ENCODE peak calls at places on chromosomes 3 and 15, in four cellular contexts. T is K562, R is HepG2, Q is IMR-90. Y is an unnamed sample.

GRCh38 chr3:76470285-76470684 is 569.6 kb upstream of the ROBO2 start:
- DNase-seq in T (no peak), R (no peak), Q (peak; percentile 95), Y (no peak)

GRCh38 chr15:50049871-50050270 is 69.2 kb downstream of the ATP8B4 start:
- DNase-seq in T (no peak), R (no peak), Q (peak; percentile 91), Y (peak; percentile 16)

GRCh38 chr3:148075829-148076716 is 621.6 kb upstream of the AGTR1 start:
- DNase-seq in T (no peak), R (peak; percentile 16), Q (peak; percentile 59), Y (peak; percentile 6)

GRCh38 chr15:31207246-31207645 is 105.7 kb upstream of the TRPM1 start:
- DNase-seq in T (no peak), R (no peak), Q (no peak), Y (no peak)

GRCh38 chr3:62870321-62870720 is 4.9 kb downstream of the CADPS start:
- DNase-seq in T (no peak), R (no peak), Q (peak; percentile 0), Y (peak; percentile 0)

GRCh38 chr3:135621184-135621931 is 344.2 kb upstream of the PPP2R3A start:
- DNase-seq in T (no peak), R (no peak), Q (no peak), Y (no peak)

GRCh38 chr15:93462690-93463089 is 373.7 kb upstream of the RGMA start:
- DNase-seq in T (no peak), R (no peak), Q (no peak), Y (no peak)

GRCh38 chr15:69979783-69980182 is 117.9 kb downstream of the TLE3 start:
- DNase-seq in T (no peak), R (no peak), Q (no peak), Y (no peak)

GRCh38 chr15:101206173-101206572 is 45.7 kb downstream of the CHSY1 start:
- DNase-seq in T (no peak), R (no peak), Q (peak; percentile 95), Y (no peak)

GRCh38 chr15:70318996-70319465 is 221.3 kb upstream of the TLE3 start:
- DNase-seq in T (no peak), R (no peak), Q (peak; percentile 74), Y (no peak)

GRCh38 chr3:46829699-46830208 is 33.5 kb downstream of the MYL3 start:
- DNase-seq in T (no peak), R (no peak), Q (no peak), Y (no peak)

GRCh38 chr15:54564142-54564541 is 585.9 kb downstream of the UNC13C start:
- DNase-seq in T (no peak), R (no peak), Q (no peak), Y (no peak)

GRCh38 chr3:150248116-150248864 is 159.8 kb upstream of the TSC22D2 start:
- DNase-seq in T (no peak), R (no peak), Q (peak; percentile 94), Y (no peak)

GRCh38 chr3:177893321-177893720 is 642.9 kb upstream of the KCNMB2 start:
- DNase-seq in T (no peak), R (no peak), Q (no peak), Y (no peak)

GRCh38 chr15:66403323-66403722 is 16.6 kb downstream of the MAP2K1 start:
- DNase-seq in T (no peak), R (no peak), Q (no peak), Y (no peak)

GRCh38 chr3:78255403-78255802 is 1215.5 kb downstream of the ROBO2 start:
- DNase-seq in T (no peak), R (no peak), Q (peak; percentile 95), Y (no peak)

GRCh38 chr15:62326460-62327011 is 161.5 kb upstream of the C2CD4B start:
- DNase-seq in T (no peak), R (no peak), Q (no peak), Y (no peak)

GRCh38 chr3:134354612-134355275 is 19.5 kb downstream of the AMOTL2 start:
- DNase-seq in T (no peak), R (no peak), Q (no peak), Y (no peak)

GRCh38 chr3:46143951-46144473 is 64.1 kb downstream of the CCR1 start:
- DNase-seq in T (no peak), R (no peak), Q (no peak), Y (no peak)

GRCh38 chr15:74632601-74633000 is 17.0 kb downstream of the CLK3 start:
- DNase-seq in T (no peak), R (no peak), Q (no peak), Y (no peak)

GRCh38 chr3:50651875-50652529 is 22.7 kb upstream of the DOCK3 start:
- DNase-seq in T (no peak), R (no peak), Q (no peak), Y (no peak)

GRCh38 chr3:38268522-38268921 is 2.9 kb downstream of the SLC22A13 start:
- DNase-seq in T (no peak), R (no peak), Q (no peak), Y (no peak)

GRCh38 chr3:190941694-190942280 is 79.3 kb upstream of the GMNC start:
- DNase-seq in T (no peak), R (no peak), Q (no peak), Y (no peak)

GRCh38 chr15:37823601-37824275 is 110.7 kb upstream of the TMCO5A start:
- DNase-seq in T (no peak), R (no peak), Q (no peak), Y (no peak)

GRCh38 chr3:126908752-126909275 is 74.1 kb upstream of the PLXNA1 start:
- DNase-seq in T (peak; percentile 71), R (no peak), Q (no peak), Y (no peak)
- TF ChIP-seq MAZ in T (no peak), R (no peak), Q (no peak), Y (no peak)

GRCh38 chr3:127761101-127761802 is 61.1 kb downstream of the MGLL start:
- DNase-seq in T (no peak), R (no peak), Q (no peak), Y (no peak)
- TF ChIP-seq MAZ in T (no peak), R (no peak), Q (no peak), Y (no peak)

GRCh38 chr3:143001369-143002082 is at the start of gene U2SURP:
- DNase-seq in T (peak; percentile 88), R (peak; percentile 96), Q (peak; percentile 98), Y (peak; percentile 98)

GRCh38 chr3:143002083-143002712 is 828 bp downstream of the U2SURP start:
- DNase-seq in T (peak; percentile 40), R (peak; percentile 47), Q (peak; percentile 25), Y (peak; percentile 49)

GRCh38 chr3:142999881-143000280 is 1.5 kb upstream of the U2SURP start:
- DNase-seq in T (peak; percentile 51), R (no peak), Q (no peak), Y (no peak)

GRCh38 chr3:143000525-143000924 is 845 bp upstream of the U2SURP start:
- DNase-seq in T (peak; percentile 33), R (peak; percentile 25), Q (peak; percentile 43), Y (no peak)

DNA sequence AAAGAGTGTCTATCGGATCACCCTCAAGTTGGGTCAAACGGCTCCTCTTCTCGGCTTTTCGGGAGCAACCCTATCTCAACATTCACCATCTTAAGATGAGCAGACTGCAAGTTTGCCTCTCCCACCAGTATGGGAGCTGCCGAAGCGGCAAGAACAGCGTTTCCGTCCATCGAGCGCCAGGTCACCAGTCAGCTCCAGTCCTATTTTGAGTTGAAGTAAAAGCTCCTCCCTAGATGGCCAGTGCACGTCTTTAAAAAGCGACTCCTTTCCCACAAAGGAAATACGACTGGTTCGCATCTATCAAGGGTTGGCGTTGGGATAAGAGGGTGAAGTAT is 369 bp upstream of the U2SURP start:
- DNase-seq in T (no peak), R (no peak), Q (no peak), Y (no peak)
- TF ChIP-seq MAZ in T (no peak), R (no peak), Q (no peak), Y (no peak)

DNA sequence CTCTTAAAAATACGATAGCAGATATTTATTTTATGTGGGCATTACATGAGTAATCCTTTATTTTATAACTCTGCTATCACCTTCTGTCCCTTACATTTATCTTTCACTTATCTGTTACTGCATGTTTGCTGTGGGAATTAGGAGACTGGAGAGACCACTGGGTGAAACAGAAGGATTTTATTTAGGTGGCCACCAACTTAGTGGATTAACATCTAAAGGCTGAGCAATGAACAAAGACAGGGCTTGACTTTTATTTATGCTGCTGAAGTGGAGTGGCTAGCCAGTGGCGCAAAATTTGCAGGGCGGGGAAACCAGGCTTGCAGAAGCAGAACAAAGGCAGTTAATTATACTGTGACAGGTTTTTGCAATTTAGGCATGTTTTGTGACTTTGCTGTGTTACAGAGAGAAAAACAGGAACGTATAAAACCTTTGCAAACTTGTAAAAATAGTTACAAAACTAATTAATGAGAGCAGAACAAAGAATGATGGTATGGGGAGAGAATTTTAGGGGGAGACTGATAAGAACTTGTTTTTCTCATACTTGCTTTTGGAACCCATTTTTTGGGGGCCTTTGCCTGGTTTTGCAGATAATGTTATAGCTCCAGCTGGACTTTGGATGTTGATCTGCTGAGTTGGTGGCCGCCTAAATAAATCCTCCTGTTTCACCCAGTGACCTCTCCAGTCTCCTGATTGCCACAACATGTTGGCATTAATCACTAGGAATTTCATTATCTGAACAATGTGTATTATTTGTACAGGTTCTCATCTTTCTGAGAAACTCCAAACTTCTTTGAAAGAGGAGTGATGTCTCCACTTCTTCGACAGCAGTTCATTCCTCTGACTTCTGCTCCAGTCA is 18.0 kb downstream of the KLHL24 start:
- DNase-seq in T (no peak), R (no peak), Q (no peak), Y (peak; percentile 23)
- TF ChIP-seq MAZ in T (no peak), R (no peak), Q (no peak), Y (no peak)

DNA sequence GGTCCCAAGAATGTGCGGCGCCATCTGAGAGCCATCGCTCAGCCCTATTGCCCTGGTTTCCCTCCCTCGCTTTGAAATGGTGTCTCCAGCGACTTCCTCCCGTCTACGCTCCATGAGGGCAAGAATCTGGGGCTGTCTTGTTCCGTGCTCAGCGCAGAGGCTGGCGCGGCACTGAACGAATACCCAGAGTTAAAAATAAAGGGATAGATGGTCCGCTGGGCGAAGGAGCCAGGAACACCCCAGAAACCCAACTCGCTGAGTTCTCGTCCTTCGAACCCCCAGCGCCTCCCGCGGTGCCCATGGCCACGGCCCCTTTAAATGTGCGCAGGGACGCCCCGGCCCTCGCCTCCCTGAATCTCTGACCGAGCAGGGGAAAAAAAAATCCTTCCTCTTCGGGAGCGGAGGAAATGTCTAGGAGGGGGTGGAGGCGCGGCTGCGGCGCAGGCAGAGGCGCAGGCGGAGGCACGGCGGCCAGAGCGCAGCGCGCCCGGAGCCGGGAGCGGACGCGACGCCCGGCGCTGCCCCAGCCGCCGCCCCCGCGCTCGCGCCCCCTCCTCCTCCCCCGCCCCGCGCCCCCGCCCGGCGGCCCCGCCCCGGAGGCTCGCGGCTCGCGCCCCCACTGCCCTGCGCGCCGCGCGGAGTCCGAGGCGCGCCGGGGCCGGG is 8.6 kb upstream of the FGD5 start:
- DNase-seq in T (peak; percentile 45), R (no peak), Q (no peak), Y (no peak)
- TF ChIP-seq MAZ in T (no peak), R (no peak), Q (no peak), Y (no peak)

DNA sequence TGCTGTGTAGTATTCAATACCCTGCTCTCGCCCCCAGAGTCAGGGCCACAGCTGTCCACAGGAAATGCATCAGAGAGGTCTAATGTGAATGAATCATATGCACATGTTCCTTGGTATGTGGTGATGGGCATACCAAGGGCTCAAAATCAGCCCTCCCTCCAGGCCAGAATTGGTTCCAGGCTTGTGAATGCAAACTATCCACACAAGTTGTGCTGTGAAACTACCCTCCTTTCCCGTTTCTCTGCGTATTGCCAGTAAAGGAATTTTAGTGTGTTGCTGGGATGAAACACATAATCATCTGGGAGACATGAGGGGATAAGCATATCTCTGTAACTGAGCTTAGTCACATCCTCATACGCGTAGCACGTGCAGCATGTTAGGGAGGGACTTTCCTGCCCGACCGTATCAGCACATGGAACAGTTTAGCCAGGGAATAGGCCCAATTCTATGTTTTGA is 9.2 kb upstream of the MME start:
- DNase-seq in T (no peak), R (no peak), Q (peak; percentile 99), Y (no peak)
- TF ChIP-seq MAZ in T (no peak), R (no peak), Q (peak; percentile 68), Y (no peak)